ENCODE peak calls at places on chromosomes 16 and 17, in six cellular contexts. O is Panc1; W is RWPE1; T is endothelial cell; U is activated CD8-positive, alpha-beta T cell treated with anti-CD3 and anti-CD28 coated beads for 36 hours; A is glutamatergic neuron. J is an unnamed sample.

GRCh38 chr17:68417317-68417716 is 40.0 kb downstream of the WIPI1 start:
- DNase-seq in W (no peak), U (no peak), O (no peak), A (no peak), T (no peak), J (no peak)

GRCh38 chr17:76961869-76962268 is 93.7 kb downstream of the MGAT5B start:
- DNase-seq in T (no peak), W (no peak), U (no peak), O (no peak), A (no peak), J (no peak)

GRCh38 chr16:75099738-75100615 is 16.6 kb downstream of the LDHD start:
- DNase-seq in W (no peak), U (peak), T (no peak), A (no peak), O (no peak), J (peak)

GRCh38 chr17:63356275-63356905 is 89.7 kb downstream of the CYB561 start:
- DNase-seq in T (no peak), O (peak), U (no peak), A (no peak), W (peak), J (no peak)

GRCh38 chr16:80403871-80404270 is 136.9 kb upstream of the DYNLRB2 start:
- DNase-seq in A (no peak), U (no peak), T (no peak), W (no peak), O (no peak), J (no peak)

GRCh38 chr17:54969658-54970572 is 1.4 kb downstream of the STXBP4 start:
- DNase-seq in U (no peak), O (no peak), A (no peak), T (no peak), W (no peak), J (no peak)

GRCh38 chr16:17939723-17940122 is 396.8 kb downstream of the NPIPA8 start:
- DNase-seq in T (no peak), W (no peak), O (no peak), A (no peak), U (no peak), J (no peak)

GRCh38 chr17:1997587-1998425 is 27.3 kb downstream of the RTN4RL1 start:
- DNase-seq in A (peak), U (no peak), W (no peak), T (no peak), O (no peak), J (no peak)

GRCh38 chr16:81633680-81634379 is 145.3 kb upstream of the PLCG2 start:
- DNase-seq in W (no peak), O (no peak), A (no peak), U (peak), T (no peak), J (no peak)

GRCh38 chr17:35519442-35519841 is 18.0 kb downstream of the SLFN12L start:
- DNase-seq in U (no peak), A (no peak), T (no peak), W (peak), O (no peak), J (no peak)

GRCh38 chr16:19068237-19068815 is 912 bp downstream of the COQ7 start:
- DNase-seq in W (no peak), U (no peak), O (no peak), A (no peak), T (no peak), J (no peak)

GRCh38 chr16:3508736-3509135 is 7.9 kb downstream of the CLUAP1 start:
- DNase-seq in U (no peak), A (no peak), O (no peak), T (no peak), W (no peak), J (peak)

GRCh38 chr17:57033296-57033695 is 51.8 kb upstream of the AKAP1 start:
- DNase-seq in W (no peak), T (no peak), U (no peak), A (no peak), O (no peak), J (no peak)
- TF ChIP-seq CTCF in W (no peak), T (no peak), U (no peak), A (no peak), O (no peak), J (no peak)

DNA sequence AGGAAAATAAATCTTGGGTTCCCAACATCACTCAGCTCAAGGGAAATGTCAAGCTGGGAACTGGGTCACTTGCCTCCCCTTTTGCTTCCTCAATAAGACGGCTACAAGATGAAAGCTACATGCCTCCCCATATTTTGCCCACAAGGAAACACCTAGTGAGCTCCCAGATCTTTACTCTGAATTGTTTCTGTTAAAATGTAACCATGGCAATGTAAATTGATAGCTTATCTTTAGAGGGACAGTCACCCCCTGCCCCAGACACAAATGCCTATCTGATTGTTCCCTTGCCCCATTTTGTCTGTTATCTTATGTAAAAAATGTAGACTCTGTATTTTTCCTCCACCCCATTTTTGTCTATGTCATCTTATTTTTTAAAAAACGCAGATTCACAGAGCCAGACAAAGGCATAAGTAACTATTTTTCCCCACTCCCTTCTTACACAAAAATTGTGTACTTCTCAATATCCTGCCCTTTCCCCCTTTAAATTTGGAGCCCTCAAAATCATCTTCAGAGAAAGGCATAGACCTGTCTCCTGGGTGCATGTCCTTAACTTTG is 288.7 kb upstream of the ERCC4 start:
- DNase-seq in T (no peak), U (no peak), W (no peak), A (no peak), O (no peak), J (no peak)
- TF ChIP-seq CTCF in T (no peak), U (no peak), W (no peak), A (no peak), O (no peak), J (no peak)

GRCh38 chr17:29283496-29283895 is 10.5 kb downstream of the NUFIP2 start:
- DNase-seq in W (no peak), U (no peak), O (no peak), T (no peak), A (no peak), J (no peak)
- TF ChIP-seq CTCF in W (no peak), U (peak), O (no peak), T (no peak), A (no peak), J (peak)

GRCh38 chr17:58245428-58246103 is 7.2 kb downstream of the LPO start:
- DNase-seq in O (no peak), A (no peak), T (no peak), W (no peak), U (no peak), J (no peak)

GRCh38 chr17:58246104-58246740 is 7.8 kb downstream of the LPO start:
- DNase-seq in O (no peak), T (no peak), W (no peak), U (no peak), A (no peak), J (peak)

GRCh38 chr17:58239987-58240386 is 1.6 kb downstream of the LPO start:
- DNase-seq in W (no peak), O (no peak), T (no peak), A (no peak), U (no peak), J (no peak)

GRCh38 chr17:58244958-58245357 is 6.6 kb downstream of the LPO start:
- DNase-seq in U (no peak), O (no peak), T (no peak), A (no peak), W (no peak), J (no peak)

DNA sequence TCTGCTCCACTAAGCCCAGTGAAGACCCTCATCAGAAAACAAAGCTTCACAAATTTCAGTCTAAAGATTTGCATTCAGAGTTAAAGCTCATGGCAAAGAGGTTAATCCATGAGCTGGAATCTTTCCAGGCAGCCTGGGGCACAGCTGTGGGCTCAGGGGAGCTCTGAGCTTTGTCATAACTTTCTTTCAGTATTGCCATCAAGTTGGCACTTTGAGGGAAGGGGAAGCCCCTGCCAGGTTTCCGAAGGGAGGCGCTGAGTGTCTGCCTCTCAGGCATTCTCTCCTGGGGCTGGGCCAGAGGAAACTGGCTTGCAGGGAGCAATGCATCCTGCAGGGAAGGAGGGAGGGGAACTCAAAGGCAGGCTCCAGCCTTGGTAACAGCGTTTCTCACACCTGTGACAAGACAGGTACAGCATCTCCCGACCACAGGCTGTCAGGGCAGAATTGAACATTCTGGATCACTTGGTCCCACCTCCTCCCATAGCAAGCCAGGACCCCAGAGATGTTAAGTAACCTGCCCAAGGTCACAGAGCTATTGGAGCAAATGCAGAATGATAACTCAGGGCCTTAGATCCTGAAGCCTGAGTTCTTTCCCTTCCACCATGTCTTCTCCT is 3.9 kb downstream of the LPO start:
- DNase-seq in U (peak), A (no peak), W (no peak), T (no peak), O (no peak), J (no peak)
- TF ChIP-seq CTCF in U (no peak), A (no peak), W (no peak), T (no peak), O (no peak), J (no peak)

DNA sequence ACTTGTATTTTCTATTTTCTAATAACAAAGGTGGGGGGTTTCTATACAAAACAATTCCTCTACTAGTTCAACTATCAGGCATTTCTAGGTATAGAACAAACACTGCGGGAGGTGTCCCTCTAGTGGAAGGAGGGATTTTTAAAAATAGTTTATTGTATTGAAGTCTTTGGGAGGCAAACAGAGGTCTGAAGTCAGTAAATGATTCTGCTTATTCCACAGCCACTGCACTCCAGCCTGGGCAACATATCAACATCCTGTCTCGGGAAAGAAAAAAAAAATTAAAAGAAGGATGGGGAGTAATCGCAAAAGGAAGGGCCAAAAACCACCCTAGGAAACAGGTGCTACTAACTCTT is 648 bp upstream of the ERCC4 start:
- DNase-seq in U (peak), A (no peak), O (no peak), T (no peak), W (peak), J (no peak)
- TF ChIP-seq CTCF in U (peak), A (no peak), O (no peak), T (no peak), W (no peak), J (no peak)

DNA sequence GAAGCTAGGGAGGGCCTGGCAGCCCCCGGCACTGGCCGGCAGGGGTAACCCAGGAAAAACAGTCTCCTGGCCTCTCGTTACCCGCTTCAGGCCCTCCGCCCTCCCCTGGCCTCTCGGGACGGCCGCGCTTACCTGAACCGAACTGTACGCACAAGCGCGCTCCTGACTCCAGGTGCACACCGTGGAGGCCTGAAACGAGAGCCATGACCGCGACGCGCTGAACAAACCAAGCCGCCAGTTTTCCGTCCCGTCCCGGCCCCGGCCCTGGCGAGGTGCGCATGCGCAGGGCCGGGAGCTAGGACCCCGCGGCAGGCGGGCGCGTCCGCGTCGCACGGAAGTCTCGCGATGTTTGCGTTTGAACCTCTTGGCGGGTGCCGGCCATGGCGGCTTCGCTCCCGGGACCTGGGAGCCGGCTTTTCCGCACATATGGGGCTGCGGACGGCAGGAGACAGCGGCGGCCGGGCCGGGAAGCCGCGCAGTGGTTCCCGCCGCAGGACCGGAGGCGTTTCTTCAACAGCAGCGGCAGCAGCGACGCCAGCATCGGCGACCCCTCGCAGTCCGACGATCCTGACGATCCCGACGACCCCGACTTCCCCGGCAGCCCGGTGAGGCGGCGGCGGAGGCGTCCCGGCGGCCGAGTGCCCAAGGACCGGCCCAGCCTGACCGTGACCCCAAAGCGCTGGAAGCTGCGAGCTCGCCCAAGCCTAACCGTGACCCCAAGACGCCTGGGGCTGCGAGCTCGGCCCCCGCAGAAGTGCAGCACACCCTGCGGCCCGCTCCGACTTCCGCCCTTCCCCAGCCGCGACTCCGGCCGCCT is at the start of gene HASPIN:
- DNase-seq in O (no peak), A (peak), T (peak), U (peak), W (peak), J (peak)
- TF ChIP-seq CTCF in O (no peak), A (peak), T (no peak), U (peak), W (no peak), J (peak)

J was measured in chondrocyte.